ENCODE peak calls at places on chromosomes 5 and 9, in eight cellular contexts. One of them, this sample, is unnamed.

GRCh38 chr9:84513981-84514380 is 155.5 kb upstream of the NTRK2 start:
- DNase-seq in GM03348: no peak
- DNase-seq in MCF 10A: no peak
- DNase-seq in astrocyte of the spinal cord: no peak
- DNase-seq in AG10803: no peak
- DNase-seq in right lobe of liver: no peak
- DNase-seq in KBM-7: no peak
- DNase-seq in activated T-cell treated with anti-CD3 and anti-CD28 coated beads, Interleukin-2, amount 50 U/mL, for 72 hours: no peak
- DNase-seq in this sample: no peak

GRCh38 chr5:59066367-59067163 is 483.7 kb downstream of the RAB3C start:
- DNase-seq in activated T-cell treated with anti-CD3 and anti-CD28 coated beads, Interleukin-2, amount 50 U/mL, for 72 hours: no peak
- DNase-seq in right lobe of liver: no peak
- DNase-seq in MCF 10A: peak
- DNase-seq in KBM-7: no peak
- DNase-seq in AG10803: peak
- DNase-seq in astrocyte of the spinal cord: peak
- DNase-seq in GM03348: peak
- DNase-seq in this sample: peak

GRCh38 chr5:134794136-134794535 is 35.6 kb downstream of the DDX46 start:
- DNase-seq in right lobe of liver: no peak
- DNase-seq in KBM-7: no peak
- DNase-seq in GM03348: peak
- DNase-seq in astrocyte of the spinal cord: no peak
- DNase-seq in MCF 10A: no peak
- DNase-seq in AG10803: peak
- DNase-seq in activated T-cell treated with anti-CD3 and anti-CD28 coated beads, Interleukin-2, amount 50 U/mL, for 72 hours: no peak
- DNase-seq in this sample: no peak

GRCh38 chr5:78509884-78510769 is 138.4 kb downstream of the LHFPL2 start:
- DNase-seq in activated T-cell treated with anti-CD3 and anti-CD28 coated beads, Interleukin-2, amount 50 U/mL, for 72 hours: peak
- DNase-seq in AG10803: no peak
- DNase-seq in MCF 10A: no peak
- DNase-seq in right lobe of liver: peak
- DNase-seq in KBM-7: peak
- DNase-seq in astrocyte of the spinal cord: no peak
- DNase-seq in GM03348: peak
- DNase-seq in this sample: no peak

GRCh38 chr5:129962506-129962905 is 58.2 kb downstream of the CHSY3 start:
- DNase-seq in GM03348: no peak
- DNase-seq in right lobe of liver: no peak
- DNase-seq in MCF 10A: no peak
- DNase-seq in AG10803: no peak
- DNase-seq in activated T-cell treated with anti-CD3 and anti-CD28 coated beads, Interleukin-2, amount 50 U/mL, for 72 hours: no peak
- DNase-seq in KBM-7: no peak
- DNase-seq in astrocyte of the spinal cord: no peak
- DNase-seq in this sample: no peak

GRCh38 chr9:132408521-132408920 is 1.5 kb upstream of the CFAP77 start:
- DNase-seq in KBM-7: no peak
- DNase-seq in MCF 10A: no peak
- DNase-seq in AG10803: no peak
- DNase-seq in GM03348: no peak
- DNase-seq in astrocyte of the spinal cord: no peak
- DNase-seq in activated T-cell treated with anti-CD3 and anti-CD28 coated beads, Interleukin-2, amount 50 U/mL, for 72 hours: no peak
- DNase-seq in right lobe of liver: no peak
- DNase-seq in this sample: no peak

GRCh38 chr5:109857405-109858031 is 167.8 kb downstream of the MAN2A1 start:
- DNase-seq in GM03348: no peak
- DNase-seq in activated T-cell treated with anti-CD3 and anti-CD28 coated beads, Interleukin-2, amount 50 U/mL, for 72 hours: no peak
- DNase-seq in KBM-7: no peak
- DNase-seq in astrocyte of the spinal cord: no peak
- DNase-seq in AG10803: no peak
- DNase-seq in MCF 10A: no peak
- DNase-seq in right lobe of liver: no peak
- DNase-seq in this sample: no peak

GRCh38 chr9:4741365-4742031 is 496 bp upstream of the AK3 start:
- DNase-seq in activated T-cell treated with anti-CD3 and anti-CD28 coated beads, Interleukin-2, amount 50 U/mL, for 72 hours: peak
- DNase-seq in KBM-7: peak
- DNase-seq in right lobe of liver: peak
- DNase-seq in MCF 10A: peak
- DNase-seq in astrocyte of the spinal cord: no peak
- DNase-seq in GM03348: peak
- DNase-seq in AG10803: no peak
- DNase-seq in this sample: no peak

GRCh38 chr9:96169901-96170300 is 132.1 kb downstream of the HSD17B3 start:
- DNase-seq in MCF 10A: no peak
- DNase-seq in activated T-cell treated with anti-CD3 and anti-CD28 coated beads, Interleukin-2, amount 50 U/mL, for 72 hours: no peak
- DNase-seq in AG10803: no peak
- DNase-seq in astrocyte of the spinal cord: no peak
- DNase-seq in KBM-7: no peak
- DNase-seq in right lobe of liver: no peak
- DNase-seq in GM03348: no peak
- DNase-seq in this sample: no peak

GRCh38 chr5:177302354-177303110 is 987 bp downstream of the RAB24 start:
- DNase-seq in KBM-7: no peak
- DNase-seq in GM03348: peak
- DNase-seq in astrocyte of the spinal cord: no peak
- DNase-seq in right lobe of liver: no peak
- DNase-seq in AG10803: peak
- DNase-seq in MCF 10A: peak
- DNase-seq in activated T-cell treated with anti-CD3 and anti-CD28 coated beads, Interleukin-2, amount 50 U/mL, for 72 hours: no peak
- DNase-seq in this sample: no peak

GRCh38 chr5:136749016-136749415 is 383.7 kb upstream of the TRPC7 start:
- DNase-seq in astrocyte of the spinal cord: peak
- DNase-seq in MCF 10A: no peak
- DNase-seq in KBM-7: no peak
- DNase-seq in activated T-cell treated with anti-CD3 and anti-CD28 coated beads, Interleukin-2, amount 50 U/mL, for 72 hours: no peak
- DNase-seq in AG10803: no peak
- DNase-seq in right lobe of liver: no peak
- DNase-seq in GM03348: no peak
- DNase-seq in this sample: no peak

GRCh38 chr5:55172937-55173695 is at the start of gene CDC20B:
- DNase-seq in activated T-cell treated with anti-CD3 and anti-CD28 coated beads, Interleukin-2, amount 50 U/mL, for 72 hours: peak
- DNase-seq in right lobe of liver: peak
- DNase-seq in MCF 10A: peak
- DNase-seq in AG10803: peak
- DNase-seq in KBM-7: peak
- DNase-seq in GM03348: peak
- DNase-seq in astrocyte of the spinal cord: peak
- DNase-seq in this sample: peak

GRCh38 chr5:85628153-85628552 is 989.6 kb upstream of the COX7C start:
- DNase-seq in MCF 10A: no peak
- DNase-seq in right lobe of liver: no peak
- DNase-seq in KBM-7: no peak
- DNase-seq in AG10803: no peak
- DNase-seq in astrocyte of the spinal cord: no peak
- DNase-seq in GM03348: no peak
- DNase-seq in activated T-cell treated with anti-CD3 and anti-CD28 coated beads, Interleukin-2, amount 50 U/mL, for 72 hours: no peak
- DNase-seq in this sample: no peak